ENCODE peak calls at places on chromosomes 11 and 22, in seven cellular contexts. U, M, N, B, L, W and G are unnamed samples. For H3K4me1 and H3K27me3, the result is how much of the 10 kb centered on the place peaks cover.

GRCh38 chr11:114318361-114318760 is 22.2 kb downstream of the NNMT start:
- DNase-seq in U (no peak), M (no peak), N (no peak), B (no peak), L (no peak), W (no peak), G (no peak)

GRCh38 chr22:37544955-37545702 is 15.2 kb upstream of the CDC42EP1 start:
- DNase-seq in U (peak), M (peak), N (no peak), B (peak), L (no peak), W (peak), G (peak)

GRCh38 chr11:29962243-29962642 is 54.6 kb downstream of the KCNA4 start:
- DNase-seq in U (no peak), M (peak), N (peak), B (no peak), L (peak), W (no peak), G (no peak)

GRCh38 chr22:29343313-29343805 is 27.9 kb upstream of the RASL10A start:
- DNase-seq in U (no peak), M (no peak), N (no peak), B (no peak), L (no peak), W (peak), G (peak)

GRCh38 chr22:27135582-27135981 is 478.2 kb downstream of the MIAT start:
- DNase-seq in U (no peak), M (no peak), N (no peak), B (no peak), L (no peak), W (no peak), G (peak)

GRCh38 chr11:35247428-35247827 is 108.5 kb downstream of the CD44 start:
- DNase-seq in U (peak), M (no peak), N (no peak), B (no peak), L (no peak), W (no peak), G (no peak)

GRCh38 chr11:107545101-107545514 is 20.4 kb downstream of the ALKBH8 start:
- DNase-seq in U (no peak), M (no peak), N (no peak), B (no peak), L (peak), W (no peak), G (peak)

GRCh38 chr11:113553235-113553634 is 78.0 kb upstream of the DRD2 start:
- DNase-seq in U (no peak), M (peak), N (peak), B (no peak), L (peak), W (no peak), G (peak)

GRCh38 chr11:72222106-72222891 is 2.3 kb upstream of the INPPL1 start:
- DNase-seq in U (no peak), M (no peak), N (no peak), B (no peak), L (no peak), W (no peak), G (no peak)

GRCh38 chr22:25928038-25928437 is 186.1 kb downstream of the MYO18B start:
- DNase-seq in U (no peak), M (no peak), N (no peak), B (no peak), L (no peak), W (no peak), G (no peak)

GRCh38 chr11:283405-284080 is 5.3 kb downstream of the NLRP6 start:
- DNase-seq in U (no peak), M (no peak), N (no peak), B (no peak), L (no peak), W (no peak), G (no peak)

GRCh38 chr11:43518407-43519165 is 159.9 kb downstream of the TTC17 start:
- DNase-seq in U (no peak), M (no peak), N (no peak), B (no peak), L (no peak), W (no peak), G (peak)

DNA sequence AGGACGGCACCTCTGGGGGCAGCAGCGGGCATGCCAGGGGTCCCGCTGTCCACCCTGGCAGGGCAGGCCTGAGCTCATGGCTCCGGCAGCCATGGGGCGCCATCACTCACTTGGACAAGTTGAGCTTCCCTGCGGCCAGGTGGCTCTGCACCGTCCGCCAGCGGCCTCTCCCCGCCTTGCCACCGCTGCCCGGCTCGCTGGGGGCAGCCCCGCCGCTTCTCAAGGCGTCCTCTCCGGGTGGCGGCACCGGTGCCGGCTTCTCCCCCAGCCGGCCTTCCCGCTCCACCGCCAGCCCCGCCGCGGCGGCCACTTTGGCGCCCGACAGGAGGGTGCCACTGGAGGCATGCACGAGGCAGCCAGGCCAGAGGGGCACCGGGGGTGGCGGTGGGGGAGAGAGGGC is 35.0 kb downstream of the SYT7 start:
- DNase-seq in U (no peak), M (no peak), N (no peak), B (no peak), L (no peak), W (no peak), G (no peak)
- H3K4me1 ChIP-seq in U (under half), M (under half), N (under half), B (under half), L (under half), W (under half), G (under half)

GRCh38 chr11:63670738-63671321 is 346 bp downstream of the ATL3 start:
- DNase-seq in U (peak), M (no peak), N (no peak), B (peak), L (no peak), W (peak), G (peak)

GRCh38 chr11:63672156-63672463 is 934 bp upstream of the ATL3 start:
- DNase-seq in U (no peak), M (no peak), N (no peak), B (no peak), L (no peak), W (no peak), G (no peak)

GRCh38 chr11:63668396-63668795 is 2.8 kb downstream of the ATL3 start:
- DNase-seq in U (no peak), M (no peak), N (no peak), B (no peak), L (no peak), W (no peak), G (no peak)

GRCh38 chr11:63671322-63672155 is at the start of gene ATL3:
- DNase-seq in U (peak), M (peak), N (peak), B (peak), L (peak), W (peak), G (peak)

DNA sequence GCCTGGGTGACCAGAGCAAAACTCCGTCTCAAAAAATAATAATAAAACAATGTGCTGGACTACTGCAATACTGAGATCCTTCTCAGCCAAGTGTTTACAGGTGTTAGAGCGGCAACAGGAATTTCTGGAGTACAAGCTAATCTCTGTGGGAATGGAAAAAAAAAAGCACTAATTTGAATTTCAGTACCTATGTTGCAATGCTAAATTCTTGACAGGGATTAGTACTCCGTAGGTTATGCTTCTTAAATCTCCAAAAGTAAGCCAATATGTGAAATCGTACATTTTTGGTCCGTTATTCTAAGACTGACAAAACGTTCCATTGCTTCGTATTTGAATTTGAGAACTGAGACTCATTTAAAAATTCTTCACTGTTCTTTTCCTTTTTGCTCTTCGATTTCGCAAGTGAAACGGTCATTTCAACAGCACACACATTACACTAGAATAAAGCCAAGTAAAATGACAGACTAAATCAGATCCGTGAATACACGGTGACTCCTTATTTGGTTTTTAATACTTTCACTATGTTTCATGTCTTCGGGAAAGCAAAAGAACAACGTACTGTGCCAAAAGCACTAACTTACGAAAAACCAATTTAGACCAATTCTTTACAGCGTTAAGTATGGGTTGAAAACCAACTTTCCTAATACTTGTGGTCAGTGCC is 969 bp downstream of the ATL3 start:
- DNase-seq in U (no peak), M (no peak), N (no peak), B (no peak), L (no peak), W (no peak), G (peak)
- H3K27me3 ChIP-seq in U (under half), M (under half), N (under half), B (under half), L (under half), W (under half), G (under half)

DNA sequence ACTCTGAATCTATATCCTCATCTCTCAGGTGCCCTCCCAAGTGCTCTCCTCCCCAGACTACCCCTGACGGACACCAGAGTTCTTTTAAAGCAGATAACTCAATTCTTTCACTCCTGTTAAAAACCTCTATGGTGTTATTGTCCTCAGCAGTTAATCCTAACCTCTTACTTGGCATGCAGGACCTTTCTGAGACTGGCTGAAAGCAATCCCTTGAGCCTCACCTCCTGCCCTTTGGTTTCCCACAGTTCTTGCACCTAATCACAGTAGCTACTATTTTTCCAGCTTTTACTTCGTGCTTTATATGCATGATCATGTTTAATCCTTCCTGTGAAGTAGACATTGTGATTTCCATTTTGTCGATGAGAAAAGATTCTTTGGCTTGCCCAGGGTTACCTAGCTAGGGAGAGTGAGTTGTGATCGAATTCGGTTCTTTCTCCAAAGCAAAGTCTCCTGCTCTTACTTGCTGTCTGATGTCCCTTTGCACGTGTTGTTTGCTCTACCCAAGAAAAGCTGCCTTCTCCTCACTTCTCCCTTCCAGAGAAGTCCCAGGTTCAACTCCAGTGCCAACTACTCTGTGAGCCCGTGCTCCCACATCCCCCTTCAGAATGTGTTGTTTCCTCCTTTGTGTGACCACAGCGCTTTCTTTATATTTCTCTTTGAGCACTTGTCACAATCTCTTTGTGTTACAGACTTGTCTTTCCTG is 2.1 kb downstream of the UBE2L3 start:
- DNase-seq in U (no peak), M (no peak), N (no peak), B (no peak), L (no peak), W (no peak), G (no peak)
- H3K4me1 ChIP-seq in U (half or more), M (under half), N (under half), B (under half), L (half or more), W (half or more), G (under half)

GRCh38 chr22:22245935-22246525 is 1.4 kb downstream of the VPREB1 start:
- DNase-seq in U (no peak), M (no peak), N (no peak), B (no peak), L (no peak), W (no peak), G (no peak)

GRCh38 chr22:22243033-22243680 is 1.4 kb upstream of the VPREB1 start:
- DNase-seq in U (no peak), M (no peak), N (no peak), B (no peak), L (no peak), W (no peak), G (no peak)

GRCh38 chr22:22246706-22247105 is 2.1 kb downstream of the VPREB1 start:
- DNase-seq in U (no peak), M (no peak), N (no peak), B (no peak), L (no peak), W (no peak), G (no peak)

GRCh38 chr22:22244337-22245250 is at the start of gene VPREB1:
- DNase-seq in U (no peak), M (no peak), N (no peak), B (no peak), L (no peak), W (no peak), G (no peak)

DNA sequence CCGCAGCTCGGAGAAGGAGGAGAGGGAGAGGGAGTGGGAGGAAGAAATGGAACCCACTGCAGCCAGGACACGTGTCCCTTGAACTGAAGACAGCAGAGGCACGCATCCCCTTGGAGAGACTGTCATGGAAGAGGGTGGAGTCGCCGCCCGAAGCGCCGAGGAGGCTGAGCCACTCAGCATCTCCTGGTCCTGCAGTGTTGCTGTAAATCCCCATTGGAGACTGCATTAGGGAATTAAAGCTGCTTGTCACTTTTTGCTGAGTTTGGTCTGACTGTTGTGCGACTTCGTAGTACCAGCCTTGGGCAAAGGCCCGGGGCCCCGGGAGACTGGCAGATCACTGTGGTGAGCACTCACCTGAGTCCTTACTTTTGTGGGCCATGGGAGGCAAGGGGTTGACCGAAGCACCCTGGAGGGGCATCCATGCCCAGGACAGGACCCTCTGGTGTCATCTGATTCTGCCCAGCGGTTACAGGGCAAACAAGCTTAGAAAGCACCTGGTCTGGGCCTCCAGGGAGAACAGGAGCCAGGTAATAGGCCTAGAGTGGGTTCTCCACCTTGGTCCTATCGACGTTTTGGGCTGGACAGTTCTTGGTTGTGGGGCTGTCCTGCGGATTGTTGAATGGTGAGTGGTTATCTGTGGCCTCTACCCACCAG is 797 bp downstream of the VPREB1 start:
- DNase-seq in U (no peak), M (no peak), N (no peak), B (no peak), L (no peak), W (no peak), G (no peak)
- H3K27me3 ChIP-seq in U (under half), M (half or more), N (half or more), B (under half), L (under half), W (half or more), G (under half)

DNA sequence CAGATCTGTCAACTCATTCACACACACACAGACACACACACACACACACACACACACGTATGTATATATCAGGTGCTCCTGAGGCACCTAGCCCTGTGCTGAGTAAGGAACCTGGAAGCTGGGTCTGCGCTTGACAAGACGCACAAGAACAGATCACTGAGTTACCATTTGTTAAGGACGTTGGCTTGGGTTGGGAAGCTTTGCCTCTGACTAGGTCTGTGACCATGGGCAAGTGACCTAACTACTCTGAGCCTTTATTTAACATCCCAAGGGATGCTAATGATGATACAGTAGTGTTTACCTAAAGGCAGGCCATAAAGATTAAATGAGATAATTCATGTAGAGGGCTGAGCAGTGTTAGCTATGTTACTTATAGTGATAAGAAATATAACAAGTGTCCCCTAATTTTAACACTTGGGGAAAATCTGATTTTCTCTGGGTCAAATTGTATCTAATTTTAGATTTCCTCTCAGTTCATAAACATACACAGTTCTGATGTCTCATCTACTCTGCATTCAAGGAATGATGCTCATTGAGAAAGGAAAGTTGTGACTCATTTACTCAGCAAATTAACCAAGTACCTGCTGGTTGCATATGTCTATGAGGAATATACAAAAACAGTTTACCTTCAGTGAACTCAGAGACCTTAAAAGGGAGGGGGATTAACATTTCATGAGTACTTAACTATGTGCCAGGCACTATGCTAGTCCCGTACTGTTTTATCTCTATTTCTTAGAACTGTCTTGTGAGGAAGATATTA is 13.6 kb downstream of the RNF185 start:
- DNase-seq in U (peak), M (no peak), N (no peak), B (no peak), L (no peak), W (no peak), G (peak)
- H3K4me1 ChIP-seq in U (under half), M (under half), N (under half), B (under half), L (under half), W (half or more), G (under half)

GRCh38 chr22:23380911-23381310 is 199.2 kb downstream of the IGLL1 start:
- DNase-seq in U (no peak), M (no peak), N (no peak), B (no peak), L (no peak), W (no peak), G (no peak)
- H3K27me3 ChIP-seq in U (under half), M (under half), N (under half), B (under half), L (under half), W (half or more), G (under half)

GRCh38 chr11:86978756-86979608 is 23.8 kb upstream of the FZD4 start:
- DNase-seq in U (no peak), M (no peak), N (no peak), B (no peak), L (peak), W (no peak), G (peak)

GRCh38 chr11:86984701-86985100 is 29.5 kb upstream of the FZD4 start:
- DNase-seq in U (no peak), M (no peak), N (no peak), B (no peak), L (no peak), W (no peak), G (no peak)

GRCh38 chr11:86981777-86982540 is 26.8 kb upstream of the FZD4 start:
- DNase-seq in U (no peak), M (no peak), N (no peak), B (no peak), L (no peak), W (no peak), G (no peak)

GRCh38 chr11:86980397-86980796 is 25.2 kb upstream of the FZD4 start:
- DNase-seq in U (no peak), M (no peak), N (no peak), B (no peak), L (no peak), W (no peak), G (no peak)

DNA sequence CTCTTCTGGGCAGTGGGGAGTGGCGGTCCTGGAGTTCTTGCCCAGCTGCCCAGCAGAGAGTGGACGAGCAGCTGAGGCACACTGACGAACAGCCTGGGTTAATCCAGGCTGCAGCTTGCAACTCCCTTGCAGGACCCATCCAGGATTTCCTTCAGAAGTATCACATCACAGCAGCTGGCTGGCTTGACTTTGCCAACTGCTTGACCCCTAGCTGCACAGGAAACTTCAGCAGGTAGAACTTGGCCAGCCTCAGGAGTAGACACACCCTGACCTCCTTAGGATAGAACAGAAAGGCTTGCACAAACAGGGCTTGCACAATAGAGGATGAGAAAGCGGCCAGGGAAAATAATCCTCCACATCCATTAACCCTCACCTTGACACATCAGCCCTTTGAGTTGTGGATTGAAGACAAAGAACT is 27.9 kb upstream of the FZD4 start:
- DNase-seq in U (no peak), M (no peak), N (no peak), B (no peak), L (no peak), W (peak), G (no peak)
- H3K4me1 ChIP-seq in U (under half), M (under half), N (under half), B (under half), L (under half), W (half or more), G (under half)

DNA sequence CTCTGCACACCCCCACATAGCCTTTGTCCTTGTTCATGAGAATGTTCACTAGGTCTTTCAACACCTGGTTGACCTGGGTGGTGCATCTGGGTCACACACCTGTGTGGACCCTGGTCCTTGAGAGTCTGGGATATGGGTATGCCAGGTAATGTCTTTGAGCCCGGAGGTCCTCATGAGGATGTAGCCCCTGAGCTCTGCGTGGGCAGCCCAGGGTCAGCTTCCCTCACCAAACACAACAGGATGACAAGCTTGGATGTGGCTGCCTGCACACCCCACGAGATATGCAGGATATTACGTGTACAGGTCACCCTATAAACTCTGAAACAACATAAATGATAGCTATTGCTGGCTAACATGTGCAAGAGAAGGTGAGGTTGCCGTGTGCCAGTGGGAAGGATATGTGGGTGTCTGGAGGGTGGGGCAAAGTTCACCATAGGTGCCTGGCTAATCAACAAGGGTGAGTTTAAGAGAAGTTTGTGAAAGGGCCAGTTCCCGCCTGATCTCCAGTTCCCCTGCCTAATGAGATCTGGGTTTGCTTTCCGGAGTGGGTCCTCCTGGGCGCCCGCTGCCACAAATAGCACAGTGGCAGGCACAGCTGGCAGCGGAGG is 1.3 kb upstream of the PPARA start:
- DNase-seq in U (peak), M (no peak), N (no peak), B (peak), L (no peak), W (no peak), G (no peak)
- H3K27me3 ChIP-seq in U (under half), M (under half), N (under half), B (under half), L (under half), W (under half), G (under half)

GRCh38 chr11:128585498-128586238 is 1.7 kb downstream of the ETS1 start:
- DNase-seq in U (no peak), M (no peak), N (no peak), B (no peak), L (no peak), W (no peak), G (no peak)
- H3K4me1 ChIP-seq in U (under half), M (under half), N (under half), B (under half), L (under half), W (half or more), G (under half)